ENCODE peak calls at places on chromosomes 3 and 15, in six cellular contexts. F, S, W, V, H and Z are unnamed samples.

GRCh38 chr15:71685420-71685993 is 124.8 kb upstream of the NR2E3 start:
- DNase-seq in F (no peak), H (no peak), W (no peak), V (no peak), S (no peak), Z (no peak)

GRCh38 chr15:91696981-91697380 is 156.5 kb upstream of the SLCO3A1 start:
- DNase-seq in W (no peak), H (no peak), V (no peak), F (no peak), S (no peak), Z (no peak)

GRCh38 chr15:90103669-90104329 is 1.5 kb upstream of the IDH2 start:
- DNase-seq in V (no peak), F (no peak), W (no peak), H (peak; percentile 60), S (no peak), Z (no peak)

GRCh38 chr3:78717042-78717441 is 1050.8 kb downstream of the ROBO1 start:
- DNase-seq in V (no peak), H (no peak), S (no peak), F (no peak), W (no peak), Z (no peak)

GRCh38 chr15:48331796-48332641 is 790 bp downstream of the DUT start:
- DNase-seq in F (no peak), V (peak; percentile 83), S (peak; percentile 44), H (peak; percentile 21), W (peak; percentile 91), Z (no peak)

GRCh38 chr3:178778579-178778978 is 242.3 kb downstream of the KCNMB2 start:
- DNase-seq in S (no peak), V (no peak), H (no peak), W (no peak), F (no peak), Z (no peak)

GRCh38 chr3:196969001-196969659 is 497 bp upstream of the PIGZ start:
- DNase-seq in S (no peak), F (no peak), H (no peak), V (no peak), W (peak; percentile 61), Z (no peak)

GRCh38 chr3:37949866-37950265 is 40.7 kb upstream of the VILL start:
- DNase-seq in H (no peak), S (no peak), F (no peak), W (no peak), V (peak; percentile 41), Z (no peak)

GRCh38 chr3:52775877-52776276 is 1.5 kb upstream of the ITIH1 start:
- DNase-seq in V (no peak), H (peak; percentile 39), S (no peak), F (no peak), W (no peak), Z (no peak)

GRCh38 chr15:81480645-81481053 is 106.6 kb upstream of the TMC3 start:
- DNase-seq in W (peak; percentile 27), F (peak; percentile 11), H (peak; percentile 31), V (peak; percentile 54), S (peak; percentile 24), Z (peak; percentile 18)

GRCh38 chr15:96343529-96344072 is 13.1 kb downstream of the NR2F2 start:
- DNase-seq in F (no peak), S (no peak), W (no peak), H (no peak), V (peak; percentile 68), Z (no peak)

GRCh38 chr15:25245801-25246622 is 192.8 kb downstream of the UBE3A start:
- DNase-seq in W (no peak), S (no peak), H (no peak), F (no peak), V (peak; percentile 13), Z (no peak)

GRCh38 chr15:25246641-25247417 is 192.0 kb downstream of the UBE3A start:
- DNase-seq in F (no peak), S (no peak), H (no peak), W (no peak), V (peak; percentile 14), Z (no peak)

GRCh38 chr15:25243800-25244097 is 195.1 kb downstream of the UBE3A start:
- DNase-seq in W (no peak), H (no peak), S (no peak), V (no peak), F (no peak), Z (no peak)

GRCh38 chr15:25242957-25243799 is 195.6 kb downstream of the UBE3A start:
- DNase-seq in H (no peak), W (no peak), F (no peak), S (no peak), V (no peak), Z (no peak)

DNA sequence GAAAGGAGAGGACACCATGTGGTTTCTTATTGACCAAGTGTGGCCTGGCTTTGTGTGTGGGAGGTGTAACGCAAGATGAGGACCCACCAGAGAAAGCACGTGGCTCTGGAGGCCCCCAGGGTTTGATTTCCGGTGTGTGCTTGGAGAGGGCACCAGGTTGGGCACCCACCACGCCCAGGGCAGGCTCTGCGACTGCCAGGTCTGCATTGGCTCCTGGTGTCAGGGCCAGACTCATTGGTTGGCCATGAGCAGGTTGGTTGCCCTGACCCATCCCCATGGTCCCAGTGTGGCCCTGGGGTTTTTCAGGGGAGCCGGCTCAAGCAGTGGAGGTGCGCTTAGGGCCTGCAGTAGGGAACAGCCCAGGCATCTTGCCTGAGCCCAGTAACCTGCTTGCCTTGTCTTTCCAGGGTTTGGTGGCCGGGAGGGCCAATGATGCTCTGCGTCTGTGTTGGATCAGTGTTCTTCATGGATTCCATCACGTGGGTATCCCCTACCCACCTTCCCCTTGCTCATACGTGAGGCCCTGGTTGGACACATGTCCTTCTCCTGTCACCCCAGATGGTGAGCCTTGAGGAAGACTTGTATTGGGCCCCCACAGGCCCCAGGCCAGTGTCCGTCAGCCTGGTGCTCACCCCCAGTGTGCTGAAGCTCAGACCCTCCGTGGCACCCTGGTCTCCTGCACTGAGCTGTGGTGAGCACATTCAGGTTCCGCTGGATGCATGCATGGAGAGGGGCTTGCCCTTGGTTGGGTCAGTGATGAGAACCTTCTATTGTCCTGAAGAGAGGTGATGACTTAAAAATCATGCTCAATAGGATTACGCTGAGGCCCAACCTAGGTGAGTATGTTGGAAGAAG is 193.9 kb downstream of the UBE3A start:
- DNase-seq in S (no peak), H (no peak), V (peak; percentile 23), F (no peak), W (no peak), Z (no peak)
- TF ChIP-seq ZNF274 in S (no peak), H (no peak), V (no peak), F (no peak), W (no peak), Z (no peak)

GRCh38 chr3:188947983-188948657 is 223.7 kb upstream of the TPRG1 start:
- DNase-seq in S (peak; percentile 84), H (no peak), F (no peak), V (peak; percentile 69), W (no peak), Z (peak; percentile 71)

GRCh38 chr3:188947401-188947982 is 224.3 kb upstream of the TPRG1 start:
- DNase-seq in W (peak; percentile 27), V (peak; percentile 92), F (no peak), H (no peak), S (peak; percentile 73), Z (peak; percentile 88)

GRCh38 chr3:188950006-188950405 is 221.8 kb upstream of the TPRG1 start:
- DNase-seq in W (no peak), F (no peak), H (no peak), V (no peak), S (no peak), Z (no peak)

GRCh38 chr3:188948658-188949400 is 222.9 kb upstream of the TPRG1 start:
- DNase-seq in F (no peak), S (peak; percentile 67), H (peak; percentile 48), V (no peak), W (no peak), Z (peak; percentile 46)

GRCh38 chr3:188950832-188951489 is 220.8 kb upstream of the TPRG1 start:
- DNase-seq in W (no peak), H (peak; percentile 60), F (no peak), V (no peak), S (peak; percentile 60), Z (no peak)
- TF ChIP-seq ZNF274 in W (no peak), H (no peak), F (no peak), V (no peak), S (no peak), Z (no peak)

GRCh38 chr3:187740446-187741399 is 4.5 kb downstream of the BCL6 start:
- DNase-seq in V (peak; percentile 90), F (no peak), W (peak; percentile 70), H (no peak), S (no peak), Z (no peak)
- TF ChIP-seq ZNF274 in V (no peak), F (no peak), W (no peak), H (no peak), S (no peak), Z (no peak)

DNA sequence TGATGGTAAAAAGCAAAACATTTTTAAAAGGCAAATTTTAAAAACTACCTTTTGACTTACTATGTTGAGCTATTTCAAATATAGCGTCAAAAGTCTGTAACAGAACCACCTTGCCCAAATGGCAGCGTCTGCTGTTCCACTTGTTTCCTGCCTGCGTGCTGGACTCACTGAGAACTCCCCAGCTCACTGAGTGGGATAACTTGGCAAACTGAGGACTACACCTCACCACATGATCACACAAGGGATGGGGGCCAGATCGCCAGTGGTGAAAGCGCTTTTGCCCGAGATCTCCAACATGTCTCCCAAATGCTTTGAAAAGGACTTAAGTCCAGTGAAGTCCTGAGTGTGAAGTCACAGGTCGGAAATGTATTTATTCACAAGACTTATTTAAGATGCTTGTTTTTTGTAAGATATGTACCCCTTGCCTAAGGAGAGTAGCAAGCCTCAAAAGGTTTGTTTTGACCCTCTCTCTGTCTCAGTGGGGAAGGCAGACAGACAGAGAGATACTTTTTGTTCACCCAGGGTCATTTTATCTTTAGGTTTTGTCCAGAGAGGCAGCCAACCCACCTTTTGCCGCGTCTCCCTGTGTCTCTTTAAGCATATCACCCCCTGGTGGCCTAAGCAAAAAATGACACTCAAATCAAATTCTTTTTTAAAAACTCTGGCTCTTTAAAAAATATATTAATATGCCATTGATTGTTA is 192.6 kb downstream of the PDZRN3 start:
- DNase-seq in W (peak; percentile 41), S (peak; percentile 15), V (no peak), F (no peak), H (peak; percentile 53), Z (peak; percentile 20)
- TF ChIP-seq ZNF274 in W (no peak), S (no peak), V (no peak), F (no peak), H (no peak), Z (no peak)

GRCh38 chr3:187678869-187679268 is 8.7 kb upstream of the SST start:
- DNase-seq in H (peak; percentile 41), S (peak; percentile 42), F (no peak), V (peak; percentile 71), W (peak; percentile 43), Z (peak; percentile 63)

GRCh38 chr3:187684880-187685279 is 14.7 kb upstream of the SST start:
- DNase-seq in W (no peak), F (no peak), H (no peak), S (no peak), V (no peak), Z (no peak)

GRCh38 chr3:187684444-187684843 is 14.2 kb upstream of the SST start:
- DNase-seq in W (no peak), V (no peak), F (no peak), S (no peak), H (no peak), Z (no peak)

GRCh38 chr3:187677604-187678003 is 7.4 kb upstream of the SST start:
- DNase-seq in W (no peak), F (no peak), V (no peak), H (no peak), S (no peak), Z (no peak)

GRCh38 chr3:187679638-187680396 is 9.6 kb upstream of the SST start:
- DNase-seq in F (no peak), H (peak; percentile 73), W (peak; percentile 74), V (peak; percentile 96), S (peak; percentile 64), Z (peak; percentile 86)
- TF ChIP-seq ZNF274 in F (no peak), H (no peak), W (no peak), V (no peak), S (no peak), Z (no peak)